ENCODE peak calls at places on chromosomes 16 and 17, in nine cellular contexts. One of them, this sample, is unnamed.

GRCh38 chr16:71794943-71795342 is 13.7 kb downstream of the AP1G1 start:
- DNase-seq in colonic mucosa: no peak
- DNase-seq in HepG2: no peak
- DNase-seq in fibroblast of lung: no peak
- DNase-seq in IMR-90: no peak
- DNase-seq in H1: no peak
- DNase-seq in neural progenitor cell: no peak
- DNase-seq in GM12878: no peak
- DNase-seq in K562: no peak
- DNase-seq in this sample: no peak

GRCh38 chr17:71441098-71441497 is 679.7 kb upstream of the SOX9 start:
- DNase-seq in IMR-90: peak
- DNase-seq in colonic mucosa: peak
- DNase-seq in GM12878: no peak
- DNase-seq in H1: no peak
- DNase-seq in K562: no peak
- DNase-seq in fibroblast of lung: peak
- DNase-seq in neural progenitor cell: no peak
- DNase-seq in HepG2: no peak
- DNase-seq in this sample: no peak

GRCh38 chr17:77883213-77883650 is 75.3 kb upstream of the TNRC6C start:
- DNase-seq in IMR-90: no peak
- DNase-seq in neural progenitor cell: no peak
- DNase-seq in GM12878: no peak
- DNase-seq in colonic mucosa: no peak
- DNase-seq in K562: no peak
- DNase-seq in HepG2: no peak
- DNase-seq in H1: no peak
- DNase-seq in fibroblast of lung: no peak
- DNase-seq in this sample: no peak

GRCh38 chr17:60548990-60549389 is 22.9 kb upstream of the APPBP2 start:
- DNase-seq in colonic mucosa: no peak
- DNase-seq in HepG2: no peak
- DNase-seq in H1: no peak
- DNase-seq in GM12878: no peak
- DNase-seq in K562: no peak
- DNase-seq in fibroblast of lung: no peak
- DNase-seq in IMR-90: no peak
- DNase-seq in neural progenitor cell: no peak
- DNase-seq in this sample: no peak

GRCh38 chr16:68590201-68590994 is 51.3 kb downstream of the ZFP90 start:
- DNase-seq in IMR-90: peak
- DNase-seq in HepG2: peak
- DNase-seq in H1: peak
- DNase-seq in fibroblast of lung: peak
- DNase-seq in GM12878: no peak
- DNase-seq in K562: peak
- DNase-seq in neural progenitor cell: peak
- DNase-seq in colonic mucosa: peak
- DNase-seq in this sample: peak

GRCh38 chr17:42877037-42877436 is 23.6 kb upstream of the G6PC1 start:
- DNase-seq in GM12878: no peak
- DNase-seq in IMR-90: no peak
- DNase-seq in K562: no peak
- DNase-seq in HepG2: no peak
- DNase-seq in H1: no peak
- DNase-seq in colonic mucosa: no peak
- DNase-seq in neural progenitor cell: no peak
- DNase-seq in fibroblast of lung: no peak
- DNase-seq in this sample: no peak

GRCh38 chr16:80573700-80574120 is 32.9 kb downstream of the DYNLRB2 start:
- DNase-seq in HepG2: no peak
- DNase-seq in K562: no peak
- DNase-seq in colonic mucosa: no peak
- DNase-seq in IMR-90: no peak
- DNase-seq in GM12878: no peak
- DNase-seq in fibroblast of lung: no peak
- DNase-seq in neural progenitor cell: no peak
- DNase-seq in H1: no peak
- DNase-seq in this sample: no peak

GRCh38 chr17:66945451-66945850 is 19.1 kb upstream of the CACNG4 start:
- DNase-seq in H1: no peak
- DNase-seq in colonic mucosa: no peak
- DNase-seq in fibroblast of lung: peak
- DNase-seq in HepG2: no peak
- DNase-seq in neural progenitor cell: no peak
- DNase-seq in IMR-90: no peak
- DNase-seq in K562: no peak
- DNase-seq in GM12878: no peak
- DNase-seq in this sample: peak

GRCh38 chr17:75047398-75048098 is 523 bp downstream of the KCTD2 start:
- DNase-seq in colonic mucosa: peak
- DNase-seq in IMR-90: no peak
- DNase-seq in HepG2: no peak
- DNase-seq in fibroblast of lung: peak
- DNase-seq in H1: no peak
- DNase-seq in GM12878: no peak
- DNase-seq in neural progenitor cell: peak
- DNase-seq in K562: peak
- DNase-seq in this sample: peak

GRCh38 chr16:66275795-66276428 is 90.6 kb upstream of the CDH5 start:
- DNase-seq in fibroblast of lung: peak
- DNase-seq in H1: peak
- DNase-seq in IMR-90: peak
- DNase-seq in GM12878: no peak
- DNase-seq in neural progenitor cell: peak
- DNase-seq in colonic mucosa: peak
- DNase-seq in HepG2: peak
- DNase-seq in K562: peak
- DNase-seq in this sample: peak

DNA sequence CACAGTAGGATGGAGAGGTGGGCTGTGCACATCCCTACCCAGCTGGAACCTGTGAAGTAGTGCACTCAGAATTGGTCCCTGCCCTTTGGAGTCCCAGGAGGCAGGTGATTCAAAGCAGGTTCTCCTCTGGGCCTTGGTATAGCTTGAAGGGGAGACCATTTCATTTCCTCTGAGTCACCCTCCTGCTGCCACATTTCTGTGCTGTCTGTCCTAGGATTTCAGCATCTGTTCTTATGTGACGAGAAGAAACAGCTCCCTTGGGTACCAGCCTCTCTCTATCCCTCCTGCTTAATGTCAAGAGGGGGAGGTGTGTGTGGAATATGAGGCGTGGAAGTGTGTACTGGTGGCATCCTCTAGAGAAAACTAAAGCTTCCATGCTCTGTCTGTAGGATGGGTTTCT is 5.0 kb upstream of the NFE2L1 start:
- DNase-seq in H1: no peak
- DNase-seq in K562: no peak
- DNase-seq in fibroblast of lung: no peak
- DNase-seq in IMR-90: no peak
- DNase-seq in colonic mucosa: no peak
- DNase-seq in HepG2: no peak
- DNase-seq in GM12878: no peak
- DNase-seq in neural progenitor cell: no peak
- DNase-seq in this sample: no peak
- H3K9ac ChIP-seq in H1: no peak
- H3K9ac ChIP-seq in K562: no peak
- H3K9ac ChIP-seq in fibroblast of lung: no peak
- H3K9ac ChIP-seq in IMR-90: no peak
- H3K9ac ChIP-seq in colonic mucosa: no peak
- H3K9ac ChIP-seq in HepG2: no peak
- H3K9ac ChIP-seq in GM12878: no peak
- H3K9ac ChIP-seq in neural progenitor cell: no peak
- H3K9ac ChIP-seq in this sample: no peak

GRCh38 chr17:29874931-29875596 is 55.0 kb downstream of the SSH2 start:
- DNase-seq in fibroblast of lung: no peak
- DNase-seq in GM12878: no peak
- DNase-seq in HepG2: no peak
- DNase-seq in neural progenitor cell: no peak
- DNase-seq in H1: no peak
- DNase-seq in colonic mucosa: no peak
- DNase-seq in IMR-90: no peak
- DNase-seq in K562: peak
- DNase-seq in this sample: no peak
- TF ChIP-seq CTCF in fibroblast of lung: no peak
- TF ChIP-seq CTCF in GM12878: no peak
- TF ChIP-seq CTCF in HepG2: no peak
- TF ChIP-seq CTCF in neural progenitor cell: no peak
- TF ChIP-seq CTCF in H1: no peak
- TF ChIP-seq CTCF in colonic mucosa: no peak
- TF ChIP-seq CTCF in IMR-90: no peak
- TF ChIP-seq CTCF in K562: no peak
- TF ChIP-seq CTCF in this sample: no peak

DNA sequence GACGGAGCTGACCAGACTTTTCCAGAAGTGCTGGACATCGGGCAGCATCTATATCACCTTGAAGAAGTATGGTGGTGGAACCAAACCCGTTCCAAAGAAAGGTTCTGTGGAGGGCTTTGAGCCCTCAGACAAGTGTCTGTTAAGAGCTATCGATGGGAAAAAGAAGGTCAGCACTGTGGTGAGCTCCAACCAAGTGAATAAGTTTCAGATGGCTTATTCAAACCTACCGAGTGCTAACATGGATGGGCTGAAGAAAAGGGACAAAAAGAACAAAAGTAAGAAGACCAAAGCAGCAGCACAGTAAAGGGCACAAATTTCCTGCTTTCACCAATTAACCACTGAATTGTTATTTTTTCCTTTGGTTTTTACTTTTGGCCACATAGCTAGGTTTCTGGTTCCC is 6.9 kb downstream of the KAT7 start:
- DNase-seq in colonic mucosa: no peak
- DNase-seq in fibroblast of lung: no peak
- DNase-seq in GM12878: no peak
- DNase-seq in K562: no peak
- DNase-seq in neural progenitor cell: no peak
- DNase-seq in IMR-90: no peak
- DNase-seq in H1: no peak
- DNase-seq in HepG2: no peak
- DNase-seq in this sample: no peak
- H3K9ac ChIP-seq in colonic mucosa: no peak
- H3K9ac ChIP-seq in fibroblast of lung: no peak
- H3K9ac ChIP-seq in GM12878: no peak
- H3K9ac ChIP-seq in K562: no peak
- H3K9ac ChIP-seq in neural progenitor cell: peak
- H3K9ac ChIP-seq in IMR-90: no peak
- H3K9ac ChIP-seq in H1: no peak
- H3K9ac ChIP-seq in HepG2: no peak
- H3K9ac ChIP-seq in this sample: no peak

DNA sequence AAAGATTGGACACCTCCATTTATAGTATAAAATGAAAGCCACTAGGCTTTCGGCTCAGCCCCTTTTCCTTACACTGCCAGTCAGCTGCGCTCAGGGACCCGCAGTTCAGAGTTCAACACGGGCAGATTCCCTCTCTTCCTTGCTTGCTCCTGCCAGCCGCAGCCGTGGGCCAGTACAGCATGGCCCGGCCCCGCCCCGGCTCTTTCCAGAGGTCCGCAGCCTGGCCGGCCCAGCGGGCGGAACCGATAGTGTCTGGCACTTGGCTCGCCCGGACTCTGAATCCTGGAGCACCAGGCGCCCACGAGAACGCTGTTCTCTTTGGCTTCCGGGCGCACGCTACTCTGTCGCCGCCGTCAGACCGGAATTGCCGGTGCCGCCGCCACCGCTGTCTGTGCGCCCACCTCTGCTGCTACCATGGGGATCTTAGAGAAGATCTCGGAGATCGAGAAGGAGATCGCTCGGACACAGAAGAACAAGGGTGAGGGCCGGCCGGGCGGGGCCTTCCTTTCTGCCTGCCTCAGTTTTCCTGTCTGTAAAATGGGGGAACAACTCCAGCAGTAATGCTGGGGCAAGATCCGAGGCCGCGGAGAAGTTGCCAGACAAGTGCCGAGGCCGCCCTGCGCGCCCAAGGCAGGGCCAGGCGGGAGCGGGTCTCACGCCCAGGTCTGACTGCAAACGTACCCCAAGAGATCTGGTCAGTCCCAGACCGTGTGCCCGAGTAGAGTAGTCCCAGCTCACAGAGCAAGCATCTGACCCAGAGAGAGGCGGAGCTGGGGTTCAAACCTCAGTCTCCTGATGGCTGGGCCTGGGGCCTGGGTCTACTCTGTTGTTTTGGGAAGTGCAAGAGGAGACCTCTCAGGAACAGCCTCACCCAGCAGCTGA is at the start of gene DRG2:
- DNase-seq in neural progenitor cell: peak
- DNase-seq in HepG2: peak
- DNase-seq in H1: peak
- DNase-seq in colonic mucosa: peak
- DNase-seq in IMR-90: peak
- DNase-seq in K562: peak
- DNase-seq in GM12878: peak
- DNase-seq in fibroblast of lung: peak
- DNase-seq in this sample: peak
- TF ChIP-seq CTCF in neural progenitor cell: peak
- TF ChIP-seq CTCF in HepG2: peak
- TF ChIP-seq CTCF in H1: peak
- TF ChIP-seq CTCF in colonic mucosa: no peak
- TF ChIP-seq CTCF in IMR-90: peak
- TF ChIP-seq CTCF in K562: peak
- TF ChIP-seq CTCF in GM12878: peak
- TF ChIP-seq CTCF in fibroblast of lung: no peak
- TF ChIP-seq CTCF in this sample: no peak

DNA sequence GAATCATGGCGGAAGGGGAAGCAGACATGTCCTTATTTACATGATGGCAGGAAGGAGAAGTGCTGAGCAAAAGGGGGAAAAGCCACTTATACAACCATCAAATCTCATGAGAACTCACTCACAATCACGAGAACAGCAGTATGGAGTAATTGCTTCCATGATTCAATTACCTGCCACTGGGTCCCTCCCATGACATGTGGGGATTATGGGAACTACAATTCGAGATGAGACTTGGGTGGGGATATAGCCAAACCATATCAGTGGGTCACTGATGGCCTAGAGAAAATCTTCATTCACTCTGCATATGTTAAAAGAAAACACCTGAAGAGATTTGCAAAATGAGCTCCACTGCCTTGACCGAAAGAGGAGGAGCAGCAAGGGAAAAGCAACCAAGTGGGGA is 130.3 kb upstream of the FAM20A start:
- DNase-seq in neural progenitor cell: no peak
- DNase-seq in HepG2: no peak
- DNase-seq in K562: no peak
- DNase-seq in IMR-90: no peak
- DNase-seq in GM12878: no peak
- DNase-seq in colonic mucosa: no peak
- DNase-seq in fibroblast of lung: no peak
- DNase-seq in H1: no peak
- DNase-seq in this sample: peak
- H3K9ac ChIP-seq in neural progenitor cell: no peak
- H3K9ac ChIP-seq in HepG2: no peak
- H3K9ac ChIP-seq in K562: no peak
- H3K9ac ChIP-seq in IMR-90: no peak
- H3K9ac ChIP-seq in GM12878: no peak
- H3K9ac ChIP-seq in colonic mucosa: no peak
- H3K9ac ChIP-seq in fibroblast of lung: no peak
- H3K9ac ChIP-seq in H1: no peak
- H3K9ac ChIP-seq in this sample: peak

This sample was measured in endodermal cell.